ENCODE peak calls at places on chromosomes 1 and 21, in ten cellular contexts. One of them, this sample, is unnamed.
A peak's percentile ranks its signal among the peaks of the same experiment; 100 is the strongest.

GRCh38 chr1:151578941-151579340 is 32.9 kb upstream of the SNX27 start:
- DNase-seq in GM10248: no peak
- DNase-seq in nephron progenitor cell: no peak
- DNase-seq in central memory CD4-positive, alpha-beta T cell: no peak
- DNase-seq in naive thymus-derived CD4-positive, alpha-beta T cell: no peak
- DNase-seq in stimulated activated CD4-positive, alpha-beta T cell treated with anti-CD3 and anti-CD28 coated beads, Interleukin-4, amount 100 ng/mL, for 24 hours: no peak
- DNase-seq in ACHN: no peak
- DNase-seq in activated T-helper 1 cell treated with Interleukin-2 at 50 U/mL for 16 hours: no peak
- DNase-seq in myocyte: no peak
- DNase-seq in naive thymus-derived CD8-positive, alpha-beta T cell: no peak
- DNase-seq in this sample: no peak

GRCh38 chr1:42978317-42979036 is 19.8 kb upstream of the SLC2A1 start:
- DNase-seq in central memory CD4-positive, alpha-beta T cell: no peak
- DNase-seq in nephron progenitor cell: no peak
- DNase-seq in naive thymus-derived CD8-positive, alpha-beta T cell: no peak
- DNase-seq in naive thymus-derived CD4-positive, alpha-beta T cell: no peak
- DNase-seq in stimulated activated CD4-positive, alpha-beta T cell treated with anti-CD3 and anti-CD28 coated beads, Interleukin-4, amount 100 ng/mL, for 24 hours: no peak
- DNase-seq in GM10248: no peak
- DNase-seq in activated T-helper 1 cell treated with Interleukin-2 at 50 U/mL for 16 hours: no peak
- DNase-seq in ACHN: no peak
- DNase-seq in myocyte: no peak
- DNase-seq in this sample: peak; percentile 51

GRCh38 chr1:61110587-61110986 is 28.2 kb downstream of the NFIA start:
- DNase-seq in myocyte: no peak
- DNase-seq in ACHN: no peak
- DNase-seq in naive thymus-derived CD8-positive, alpha-beta T cell: no peak
- DNase-seq in central memory CD4-positive, alpha-beta T cell: no peak
- DNase-seq in nephron progenitor cell: no peak
- DNase-seq in GM10248: no peak
- DNase-seq in naive thymus-derived CD4-positive, alpha-beta T cell: no peak
- DNase-seq in stimulated activated CD4-positive, alpha-beta T cell treated with anti-CD3 and anti-CD28 coated beads, Interleukin-4, amount 100 ng/mL, for 24 hours: no peak
- DNase-seq in activated T-helper 1 cell treated with Interleukin-2 at 50 U/mL for 16 hours: no peak
- DNase-seq in this sample: no peak

GRCh38 chr1:20194770-20195463 is 8.6 kb upstream of the PLA2G2C start:
- DNase-seq in myocyte: peak; percentile 84
- DNase-seq in naive thymus-derived CD8-positive, alpha-beta T cell: peak; percentile 49
- DNase-seq in activated T-helper 1 cell treated with Interleukin-2 at 50 U/mL for 16 hours: peak; percentile 50
- DNase-seq in naive thymus-derived CD4-positive, alpha-beta T cell: peak; percentile 72
- DNase-seq in nephron progenitor cell: peak; percentile 68
- DNase-seq in ACHN: peak; percentile 38
- DNase-seq in GM10248: peak; percentile 76
- DNase-seq in stimulated activated CD4-positive, alpha-beta T cell treated with anti-CD3 and anti-CD28 coated beads, Interleukin-4, amount 100 ng/mL, for 24 hours: peak; percentile 83
- DNase-seq in central memory CD4-positive, alpha-beta T cell: peak; percentile 51
- DNase-seq in this sample: peak; percentile 50

GRCh38 chr1:172219966-172220365 is 200.5 kb upstream of the C1orf105 start:
- DNase-seq in GM10248: no peak
- DNase-seq in central memory CD4-positive, alpha-beta T cell: no peak
- DNase-seq in myocyte: peak; percentile 18
- DNase-seq in activated T-helper 1 cell treated with Interleukin-2 at 50 U/mL for 16 hours: no peak
- DNase-seq in naive thymus-derived CD4-positive, alpha-beta T cell: no peak
- DNase-seq in naive thymus-derived CD8-positive, alpha-beta T cell: no peak
- DNase-seq in nephron progenitor cell: no peak
- DNase-seq in stimulated activated CD4-positive, alpha-beta T cell treated with anti-CD3 and anti-CD28 coated beads, Interleukin-4, amount 100 ng/mL, for 24 hours: no peak
- DNase-seq in ACHN: no peak
- DNase-seq in this sample: no peak

GRCh38 chr1:63817152-63817667 is 43.4 kb downstream of the ROR1 start:
- DNase-seq in central memory CD4-positive, alpha-beta T cell: no peak
- DNase-seq in GM10248: no peak
- DNase-seq in nephron progenitor cell: no peak
- DNase-seq in activated T-helper 1 cell treated with Interleukin-2 at 50 U/mL for 16 hours: no peak
- DNase-seq in naive thymus-derived CD8-positive, alpha-beta T cell: no peak
- DNase-seq in ACHN: peak; percentile 87
- DNase-seq in myocyte: no peak
- DNase-seq in naive thymus-derived CD4-positive, alpha-beta T cell: no peak
- DNase-seq in stimulated activated CD4-positive, alpha-beta T cell treated with anti-CD3 and anti-CD28 coated beads, Interleukin-4, amount 100 ng/mL, for 24 hours: no peak
- DNase-seq in this sample: peak; percentile 60

GRCh38 chr1:11800756-11801433 is 4.9 kb downstream of the MTHFR start:
- DNase-seq in stimulated activated CD4-positive, alpha-beta T cell treated with anti-CD3 and anti-CD28 coated beads, Interleukin-4, amount 100 ng/mL, for 24 hours: no peak
- DNase-seq in myocyte: no peak
- DNase-seq in central memory CD4-positive, alpha-beta T cell: no peak
- DNase-seq in naive thymus-derived CD8-positive, alpha-beta T cell: no peak
- DNase-seq in nephron progenitor cell: no peak
- DNase-seq in activated T-helper 1 cell treated with Interleukin-2 at 50 U/mL for 16 hours: no peak
- DNase-seq in naive thymus-derived CD4-positive, alpha-beta T cell: no peak
- DNase-seq in GM10248: no peak
- DNase-seq in ACHN: peak; percentile 81
- DNase-seq in this sample: no peak

GRCh38 chr1:224696891-224697765 is 81.0 kb downstream of the CNIH3 start:
- DNase-seq in activated T-helper 1 cell treated with Interleukin-2 at 50 U/mL for 16 hours: no peak
- DNase-seq in central memory CD4-positive, alpha-beta T cell: no peak
- DNase-seq in stimulated activated CD4-positive, alpha-beta T cell treated with anti-CD3 and anti-CD28 coated beads, Interleukin-4, amount 100 ng/mL, for 24 hours: no peak
- DNase-seq in GM10248: no peak
- DNase-seq in ACHN: peak; percentile 30
- DNase-seq in nephron progenitor cell: no peak
- DNase-seq in myocyte: peak; percentile 83
- DNase-seq in naive thymus-derived CD8-positive, alpha-beta T cell: no peak
- DNase-seq in naive thymus-derived CD4-positive, alpha-beta T cell: no peak
- DNase-seq in this sample: peak; percentile 41

GRCh38 chr1:230679854-230680253 is 34.1 kb downstream of the AGT start:
- DNase-seq in stimulated activated CD4-positive, alpha-beta T cell treated with anti-CD3 and anti-CD28 coated beads, Interleukin-4, amount 100 ng/mL, for 24 hours: no peak
- DNase-seq in myocyte: no peak
- DNase-seq in central memory CD4-positive, alpha-beta T cell: no peak
- DNase-seq in GM10248: no peak
- DNase-seq in naive thymus-derived CD4-positive, alpha-beta T cell: no peak
- DNase-seq in naive thymus-derived CD8-positive, alpha-beta T cell: no peak
- DNase-seq in ACHN: no peak
- DNase-seq in activated T-helper 1 cell treated with Interleukin-2 at 50 U/mL for 16 hours: no peak
- DNase-seq in nephron progenitor cell: no peak
- DNase-seq in this sample: no peak

GRCh38 chr1:182062223-182062622 is 711 bp upstream of the ZNF648 start:
- DNase-seq in stimulated activated CD4-positive, alpha-beta T cell treated with anti-CD3 and anti-CD28 coated beads, Interleukin-4, amount 100 ng/mL, for 24 hours: no peak
- DNase-seq in central memory CD4-positive, alpha-beta T cell: no peak
- DNase-seq in GM10248: no peak
- DNase-seq in nephron progenitor cell: no peak
- DNase-seq in activated T-helper 1 cell treated with Interleukin-2 at 50 U/mL for 16 hours: no peak
- DNase-seq in myocyte: no peak
- DNase-seq in naive thymus-derived CD4-positive, alpha-beta T cell: no peak
- DNase-seq in naive thymus-derived CD8-positive, alpha-beta T cell: no peak
- DNase-seq in ACHN: no peak
- DNase-seq in this sample: no peak

GRCh38 chr1:223344491-223344890 is 19.5 kb downstream of the SUSD4 start:
- DNase-seq in naive thymus-derived CD8-positive, alpha-beta T cell: no peak
- DNase-seq in stimulated activated CD4-positive, alpha-beta T cell treated with anti-CD3 and anti-CD28 coated beads, Interleukin-4, amount 100 ng/mL, for 24 hours: no peak
- DNase-seq in central memory CD4-positive, alpha-beta T cell: no peak
- DNase-seq in nephron progenitor cell: no peak
- DNase-seq in activated T-helper 1 cell treated with Interleukin-2 at 50 U/mL for 16 hours: no peak
- DNase-seq in myocyte: no peak
- DNase-seq in naive thymus-derived CD4-positive, alpha-beta T cell: no peak
- DNase-seq in ACHN: no peak
- DNase-seq in GM10248: no peak
- DNase-seq in this sample: no peak

GRCh38 chr1:100767176-100767876 is 47.8 kb downstream of the VCAM1 start:
- DNase-seq in nephron progenitor cell: no peak
- DNase-seq in central memory CD4-positive, alpha-beta T cell: no peak
- DNase-seq in myocyte: peak; percentile 39
- DNase-seq in naive thymus-derived CD4-positive, alpha-beta T cell: no peak
- DNase-seq in ACHN: no peak
- DNase-seq in GM10248: no peak
- DNase-seq in naive thymus-derived CD8-positive, alpha-beta T cell: no peak
- DNase-seq in activated T-helper 1 cell treated with Interleukin-2 at 50 U/mL for 16 hours: no peak
- DNase-seq in stimulated activated CD4-positive, alpha-beta T cell treated with anti-CD3 and anti-CD28 coated beads, Interleukin-4, amount 100 ng/mL, for 24 hours: no peak
- DNase-seq in this sample: no peak

GRCh38 chr21:42424848-42425602 is 21.3 kb downstream of the UBASH3A start:
- DNase-seq in activated T-helper 1 cell treated with Interleukin-2 at 50 U/mL for 16 hours: peak; percentile 70
- DNase-seq in central memory CD4-positive, alpha-beta T cell: peak; percentile 90
- DNase-seq in naive thymus-derived CD8-positive, alpha-beta T cell: peak; percentile 86
- DNase-seq in naive thymus-derived CD4-positive, alpha-beta T cell: peak; percentile 81
- DNase-seq in ACHN: no peak
- DNase-seq in myocyte: no peak
- DNase-seq in nephron progenitor cell: no peak
- DNase-seq in stimulated activated CD4-positive, alpha-beta T cell treated with anti-CD3 and anti-CD28 coated beads, Interleukin-4, amount 100 ng/mL, for 24 hours: peak; percentile 64
- DNase-seq in GM10248: no peak
- DNase-seq in this sample: no peak

GRCh38 chr1:112713466-112714312 is 1.4 kb downstream of the PPM1J start:
- DNase-seq in GM10248: peak; percentile 62
- DNase-seq in naive thymus-derived CD4-positive, alpha-beta T cell: no peak
- DNase-seq in nephron progenitor cell: no peak
- DNase-seq in naive thymus-derived CD8-positive, alpha-beta T cell: no peak
- DNase-seq in central memory CD4-positive, alpha-beta T cell: no peak
- DNase-seq in myocyte: no peak
- DNase-seq in activated T-helper 1 cell treated with Interleukin-2 at 50 U/mL for 16 hours: no peak
- DNase-seq in stimulated activated CD4-positive, alpha-beta T cell treated with anti-CD3 and anti-CD28 coated beads, Interleukin-4, amount 100 ng/mL, for 24 hours: no peak
- DNase-seq in ACHN: no peak
- DNase-seq in this sample: no peak

This sample was measured in brain microvascular endothelial cell.